ENCODE peak calls at places on chromosome 2, in eight cellular contexts. P is heart right ventricle; N is T-helper 2 cell treated with Interferon-gamma antibody and Interleukin-4, amounts not matched to agents 5 μg/mL and 100 μg/mL, for 36 hours; Z is epithelial cell of esophagus; H is GM23248; G is activated CD8-positive, alpha-beta memory T cell treated with anti-CD3 and anti-CD28 coated beads, Interleukin-2, amount 50 U/mL, for 48 hours; D is memory B cell; B is GM06990. Q is an unnamed sample.

GRCh38 chr2:127573771-127574170 is 38.3 kb downstream of the MYO7B start:
- DNase-seq in P (no peak), N (no peak), Z (no peak), H (no peak), G (peak), D (no peak), B (no peak), Q (no peak)

GRCh38 chr2:3023531-3023930 is 354.1 kb downstream of the EIPR1 start:
- DNase-seq in P (no peak), N (no peak), Z (no peak), H (no peak), G (no peak), D (no peak), B (no peak), Q (no peak)

GRCh38 chr2:14557921-14558320 is 74.6 kb upstream of the LRATD1 start:
- DNase-seq in P (no peak), N (no peak), Z (no peak), H (no peak), G (no peak), D (no peak), B (no peak), Q (no peak)

GRCh38 chr2:149972039-149972438 is 384.5 kb upstream of the MMADHC start:
- DNase-seq in P (peak), N (no peak), Z (no peak), H (peak), G (no peak), D (no peak), B (no peak), Q (no peak)

GRCh38 chr2:230654057-230654456 is 58.6 kb upstream of the CAB39 start:
- DNase-seq in P (no peak), N (no peak), Z (no peak), H (no peak), G (no peak), D (no peak), B (no peak), Q (no peak)

GRCh38 chr2:132793532-132793931 is 123.5 kb upstream of the LYPD1 start:
- DNase-seq in P (no peak), N (no peak), Z (no peak), H (no peak), G (no peak), D (no peak), B (no peak), Q (no peak)

GRCh38 chr2:99818842-99819241 is 323.5 kb downstream of the AFF3 start:
- DNase-seq in P (no peak), N (no peak), Z (peak), H (peak), G (no peak), D (no peak), B (no peak), Q (no peak)

GRCh38 chr2:95057535-95058453 is 32.3 kb downstream of the MAL start:
- DNase-seq in P (no peak), N (no peak), Z (no peak), H (no peak), G (peak), D (no peak), B (no peak), Q (no peak)

GRCh38 chr2:134276381-134277172 is 22.7 kb downstream of the MGAT5 start:
- DNase-seq in P (no peak), N (no peak), Z (peak), H (peak), G (no peak), D (no peak), B (no peak), Q (no peak)

GRCh38 chr2:9690252-9690651 is 59.5 kb upstream of the YWHAQ start:
- DNase-seq in P (peak), N (no peak), Z (peak), H (no peak), G (no peak), D (no peak), B (no peak), Q (no peak)

GRCh38 chr2:26942543-26943295 is 27.7 kb upstream of the MAPRE3 start:
- DNase-seq in P (peak), N (peak), Z (peak), H (peak), G (peak), D (peak), B (peak), Q (peak)

GRCh38 chr2:75549401-75550253 is 11.1 kb downstream of the EVA1A start:
- DNase-seq in P (no peak), N (no peak), Z (no peak), H (no peak), G (no peak), D (no peak), B (no peak), Q (no peak)

GRCh38 chr2:224401641-224402342 is at the start of gene FAM124B:
- DNase-seq in P (peak), N (peak), Z (no peak), H (peak), G (peak), D (no peak), B (no peak), Q (no peak)

GRCh38 chr2:15223887-15224286 is 337.2 kb downstream of the NBAS start:
- DNase-seq in P (no peak), N (no peak), Z (peak), H (peak), G (no peak), D (no peak), B (no peak), Q (no peak)

GRCh38 chr2:45822272-45822630 is 170.8 kb downstream of the PRKCE start:
- DNase-seq in P (no peak), N (no peak), Z (no peak), H (no peak), G (no peak), D (no peak), B (no peak), Q (no peak)

GRCh38 chr2:46943881-46944798 is 28.5 kb upstream of the MCFD2 start:
- DNase-seq in P (no peak), N (peak), Z (no peak), H (no peak), G (peak), D (peak), B (peak), Q (peak)